ENCODE peak calls at places on chromosome 7, in four cellular contexts. K is HepG2, P is GM12878, E is H1. C is an unnamed sample.
A peak's percentile ranks its signal among the peaks of the same experiment; 100 is the strongest.

GRCh38 chr7:36522453-36523007 is 132.9 kb downstream of the ANLN start:
- DNase-seq in K (no peak), P (no peak), E (no peak), C (no peak)

GRCh38 chr7:46934198-46934825 is 647.6 kb downstream of the TNS3 start:
- DNase-seq in K (no peak), P (no peak), E (no peak), C (no peak)

GRCh38 chr7:26487780-26488535 is 196.3 kb downstream of the SNX10 start:
- DNase-seq in K (no peak), P (no peak), E (no peak), C (no peak)

GRCh38 chr7:2621948-2622640 is 9.7 kb upstream of the TTYH3 start:
- DNase-seq in K (peak; percentile 92), P (no peak), E (no peak), C (no peak)

GRCh38 chr7:138014686-138015085 is 12.8 kb upstream of the CREB3L2 start:
- DNase-seq in K (no peak), P (no peak), E (no peak), C (no peak)

GRCh38 chr7:141567465-141567864 is 16.3 kb downstream of the AGK start:
- DNase-seq in K (no peak), P (no peak), E (no peak), C (no peak)

GRCh38 chr7:55296070-55296469 is 69.1 kb upstream of the LANCL2 start:
- DNase-seq in K (no peak), P (no peak), E (no peak), C (no peak)

GRCh38 chr7:50496541-50496940 is 46.4 kb upstream of the FIGNL1 start:
- DNase-seq in K (no peak), P (no peak), E (no peak), C (no peak)

GRCh38 chr7:31948041-31948440 is 122.2 kb downstream of the PDE1C start:
- DNase-seq in K (peak; percentile 70), P (no peak), E (no peak), C (no peak)

GRCh38 chr7:49789736-49790135 is 16.3 kb downstream of the VWC2 start:
- DNase-seq in K (no peak), P (no peak), E (no peak), C (no peak)

GRCh38 chr7:98562336-98563182 is 54.5 kb upstream of the NPTX2 start:
- DNase-seq in K (no peak), P (no peak), E (no peak), C (no peak)

GRCh38 chr7:20331912-20332317 is 1.2 kb downstream of the ITGB8 start:
- DNase-seq in K (no peak), P (no peak), E (no peak), C (no peak)

GRCh38 chr7:20329389-20330175 is 1.1 kb upstream of the ITGB8 start:
- DNase-seq in K (peak; percentile 60), P (peak; percentile 76), E (no peak), C (peak; percentile 68)

GRCh38 chr7:20330176-20330796 is 414 bp upstream of the ITGB8 start:
- DNase-seq in K (peak; percentile 36), P (no peak), E (no peak), C (peak; percentile 66)

GRCh38 chr7:20330797-20331230 is at the start of gene ITGB8:
- DNase-seq in K (no peak), P (no peak), E (no peak), C (peak; percentile 31)

DNA sequence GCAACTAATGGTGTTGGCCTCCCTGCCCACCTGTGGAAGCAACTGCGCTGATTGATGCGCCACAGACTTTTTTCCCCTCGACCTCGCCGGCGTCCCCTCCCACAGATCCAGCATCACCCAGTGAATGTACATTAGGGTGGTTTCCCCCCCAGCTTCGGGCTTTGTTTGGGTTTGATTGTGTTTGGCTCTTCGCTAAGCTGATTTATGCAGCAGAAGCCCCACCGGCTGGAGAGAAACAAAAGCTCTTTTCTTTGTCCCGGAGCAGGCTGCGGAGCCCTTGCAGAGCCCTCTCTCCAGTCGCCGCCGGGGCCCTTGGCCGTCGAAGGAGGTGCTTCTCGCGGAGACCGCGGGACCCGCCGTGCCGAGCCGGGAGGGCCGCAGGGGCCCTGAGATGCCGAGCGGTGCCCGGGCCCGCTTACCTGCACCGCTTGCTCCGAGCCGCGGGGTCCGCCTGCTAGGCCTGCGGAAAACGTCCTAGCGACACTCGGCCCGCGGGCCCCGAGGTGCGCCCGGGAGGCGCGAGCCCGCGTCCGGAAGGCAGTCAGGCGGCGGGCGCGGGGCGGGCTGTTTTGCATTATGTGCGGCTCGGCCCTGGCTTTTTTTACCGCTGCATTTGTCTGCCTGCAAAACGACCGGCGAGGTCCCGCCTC is 656 bp downstream of the ITGB8 start:
- DNase-seq in K (no peak), P (no peak), E (no peak), C (no peak)
- TF ChIP-seq SP1 in K (no peak), P (no peak), E (no peak), C (no peak)

DNA sequence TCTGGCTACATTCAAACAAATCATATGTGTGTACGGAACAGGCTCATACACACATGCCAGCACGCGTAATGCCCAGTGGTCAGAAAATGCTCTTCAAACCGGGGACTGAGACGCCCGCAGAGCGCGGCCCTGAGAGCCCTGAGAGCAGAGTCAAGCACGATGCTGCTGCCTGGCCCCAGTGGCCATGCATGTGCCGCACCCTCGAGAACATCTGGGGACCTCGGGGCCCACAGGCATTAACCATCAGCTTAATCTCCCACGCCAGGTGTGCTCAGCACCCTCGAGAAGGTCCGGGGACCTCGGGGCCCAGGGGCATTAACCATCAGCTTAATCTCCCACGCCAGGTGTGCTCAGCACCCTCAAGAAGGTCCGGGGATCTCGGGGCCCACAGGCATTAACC is 163.1 kb downstream of the PTPRN2 start:
- DNase-seq in K (no peak), P (no peak), E (no peak), C (no peak)
- TF ChIP-seq SUZ12 in K (no peak), P (no peak), E (no peak), C (no peak)

DNA sequence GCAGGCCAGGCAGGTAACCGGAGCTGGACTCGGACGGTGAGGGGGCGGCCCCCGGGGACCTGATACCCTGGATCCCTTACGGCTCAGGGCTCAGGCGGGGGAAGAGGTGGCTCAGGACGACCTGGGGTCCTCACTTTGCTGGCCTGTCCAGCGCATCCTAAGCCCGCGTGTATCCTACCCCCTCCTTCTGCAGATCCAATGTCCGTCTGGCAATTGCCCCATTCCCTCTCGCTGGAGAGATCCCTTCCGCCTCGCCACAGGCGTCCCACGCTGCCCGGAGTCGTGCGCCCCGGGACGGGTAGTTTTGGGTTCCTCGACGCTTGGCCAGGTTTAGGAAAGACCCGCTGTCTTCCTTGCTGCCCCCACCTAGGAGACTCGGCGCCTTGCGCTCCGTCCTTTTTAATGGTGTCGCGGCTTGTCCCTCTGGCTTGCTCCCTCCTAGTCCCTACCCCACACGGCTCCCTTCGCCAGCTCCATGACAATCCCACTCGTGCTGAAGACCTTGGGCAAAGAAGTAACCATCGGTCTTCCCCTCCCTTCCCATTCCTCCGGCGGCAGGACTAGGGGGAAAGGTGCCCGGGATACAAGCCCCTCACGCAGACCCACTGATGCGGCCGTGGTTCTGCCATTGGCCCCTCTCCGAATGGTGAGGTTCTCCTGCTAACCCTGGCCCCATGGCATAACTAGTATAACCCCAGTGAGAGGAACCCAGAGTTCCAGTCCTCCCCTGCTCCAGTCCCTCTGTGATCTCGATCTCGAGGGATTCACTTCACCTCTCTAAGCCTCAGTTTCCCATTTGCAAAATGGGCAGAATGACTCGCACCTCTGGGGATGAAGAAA is 170.3 kb downstream of the UBE2H start:
- DNase-seq in K (no peak), P (no peak), E (no peak), C (no peak)
- TF ChIP-seq SP1 in K (no peak), P (no peak), E (no peak), C (no peak)

GRCh38 chr7:18638594-18639452 is 143.3 kb downstream of the HDAC9 start:
- DNase-seq in K (no peak), P (no peak), E (no peak), C (no peak)
- TF ChIP-seq SUZ12 in K (no peak), P (no peak), E (no peak), C (no peak)

C was measured in HEK293T.